ENCODE peak calls at places on chromosome X, in seven cellular contexts. S, Q, K, G, D, J and U are unnamed samples. For H3K36me3, the result is how much of the 10 kb centered on the place peaks cover.

GRCh38 chrX:24479924-24480722 is 15.0 kb downstream of the PDK3 start:
- DNase-seq in Q (peak), J (peak), G (no peak), K (no peak), S (no peak), D (no peak), U (peak)

GRCh38 chrX:53421772-53422090 is 723 bp downstream of the SMC1A start:
- DNase-seq in J (no peak), D (no peak), G (peak), K (no peak), Q (no peak), S (no peak), U (no peak)

GRCh38 chrX:76454456-76454927 is 27.0 kb downstream of the MAGEE1 start:
- DNase-seq in G (no peak), S (no peak), Q (peak), D (peak), K (no peak), J (peak), U (peak)

GRCh38 chrX:111254896-111255693 is 15.2 kb downstream of the CAPN6 start:
- DNase-seq in Q (peak), K (no peak), D (no peak), S (no peak), G (no peak), J (no peak), U (no peak)

GRCh38 chrX:44872319-44872816 is 620 bp upstream of the KDM6A start:
- DNase-seq in D (peak), J (no peak), S (peak), G (peak), K (no peak), Q (no peak), U (no peak)

GRCh38 chrX:153460826-153461225 is 9.6 kb downstream of the HAUS7 start:
- DNase-seq in J (peak), S (no peak), G (peak), D (peak), Q (peak), K (peak), U (peak)

GRCh38 chrX:111352424-111352823 is 59.6 kb downstream of the DCX start:
- DNase-seq in D (peak), J (peak), K (peak), S (no peak), G (peak), Q (peak), U (no peak)

GRCh38 chrX:40470830-40471429 is 109.8 kb upstream of the ATP6AP2 start:
- DNase-seq in S (no peak), G (peak), D (no peak), J (no peak), K (no peak), Q (no peak), U (no peak)

GRCh38 chrX:71378752-71379151 is 12.6 kb downstream of the TAF1 start:
- DNase-seq in K (no peak), D (no peak), S (no peak), J (no peak), G (no peak), Q (no peak), U (no peak)

GRCh38 chrX:125322431-125322830 is 2.8 kb downstream of the TEX13C start:
- DNase-seq in G (no peak), D (no peak), Q (no peak), J (no peak), K (no peak), S (peak), U (no peak)

GRCh38 chrX:125327891-125328290 is 8.2 kb downstream of the TEX13C start:
- DNase-seq in G (no peak), K (no peak), J (no peak), S (no peak), D (no peak), Q (no peak), U (no peak)

DNA sequence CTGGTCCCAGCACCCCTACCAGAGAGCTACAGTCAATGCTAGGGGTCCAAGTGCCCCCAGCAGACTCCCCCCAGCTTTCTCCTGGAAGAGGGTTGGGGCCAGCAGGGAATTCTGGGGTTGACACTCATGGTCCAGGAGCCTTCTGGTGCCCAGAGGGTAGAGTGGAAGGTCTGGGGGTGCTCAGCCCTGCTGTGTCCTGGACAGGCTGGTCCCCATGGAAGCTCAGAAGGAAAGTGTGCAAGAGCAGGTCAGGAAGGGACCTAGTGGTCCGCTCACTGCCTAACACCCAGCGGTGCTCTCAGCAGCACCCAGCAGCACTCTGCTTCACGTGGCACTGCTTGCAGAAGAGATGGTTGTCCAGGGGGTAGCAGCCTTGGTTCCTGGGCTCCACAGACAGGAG is 6.9 kb downstream of the TEX13C start:
- DNase-seq in S (no peak), K (no peak), D (no peak), Q (no peak), G (no peak), J (no peak), U (no peak)
- H3K36me3 ChIP-seq in S (under half), K (under half), D (under half), Q (under half), G (under half), J (under half), U (under half)

GRCh38 chrX:2134782-2135181 is 366.0 kb downstream of the DHRSX start:
- DNase-seq in S (no peak), D (no peak), J (no peak), Q (no peak), K (no peak), G (no peak), U (no peak)
- H3K36me3 ChIP-seq in S (under half), D (under half), J (under half), Q (under half), K (under half), G (under half), U (under half)

GRCh38 chrX:115632455-115632854 is 71.5 kb downstream of the PLS3 start:
- DNase-seq in J (no peak), D (peak), G (no peak), S (no peak), Q (no peak), K (no peak), U (no peak)
- H3K36me3 ChIP-seq in J (under half), D (under half), G (under half), S (under half), Q (under half), K (under half), U (under half)

GRCh38 chrX:154469114-154469513 is 10.0 kb downstream of the LAGE3 start:
- DNase-seq in D (no peak), G (no peak), S (no peak), Q (no peak), K (no peak), J (no peak), U (no peak)

GRCh38 chrX:154470914-154471568 is 8.0 kb downstream of the LAGE3 start:
- DNase-seq in G (no peak), D (no peak), S (no peak), J (no peak), Q (no peak), K (no peak), U (no peak)

GRCh38 chrX:154468217-154468616 is 10.1 kb downstream of the PLXNA3 start:
- DNase-seq in K (no peak), J (no peak), S (no peak), G (no peak), Q (no peak), D (no peak), U (no peak)

GRCh38 chrX:154470434-154470833 is 8.6 kb downstream of the LAGE3 start:
- DNase-seq in Q (no peak), J (no peak), D (no peak), S (peak), G (no peak), K (no peak), U (no peak)

DNA sequence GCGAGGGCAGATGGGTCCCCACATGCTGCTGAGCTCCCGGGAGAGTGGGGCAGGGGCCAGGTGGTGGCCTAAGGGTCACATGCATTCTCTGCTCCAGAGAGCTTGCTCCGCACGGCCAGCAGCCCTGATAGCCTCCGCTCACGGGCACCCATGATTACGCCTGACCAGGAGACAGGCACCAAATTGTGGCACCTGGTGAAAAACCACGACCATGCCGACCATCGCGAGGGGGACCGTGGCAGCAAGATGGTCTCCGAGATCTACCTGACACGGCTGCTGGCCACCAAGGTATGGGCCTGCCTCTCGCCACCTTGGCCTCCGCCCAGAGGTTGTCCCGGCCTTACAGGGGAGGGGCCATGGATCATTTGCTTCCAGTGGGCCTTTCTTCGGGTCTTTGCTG is 9.2 kb downstream of the LAGE3 start:
- DNase-seq in Q (no peak), G (no peak), D (no peak), J (no peak), K (no peak), S (no peak), U (no peak)
- H3K36me3 ChIP-seq in Q (under half), G (under half), D (under half), J (under half), K (under half), S (half or more), U (under half)